ENCODE peak calls at places on chromosomes 1 and 21, in seven cellular contexts. W is CD8-positive, alpha-beta T cell; M is fibroblast of lung; H is kidney; B is HCT116; L is IMR-90; C is stomach. I is an unnamed sample.
A peak's percentile ranks its signal among the peaks of the same experiment; 100 is the strongest.

GRCh38 chr1:219771039-219771438 is 157.3 kb downstream of the SLC30A10 start:
- DNase-seq in W (no peak), M (peak; percentile 95), H (no peak), B (peak; percentile 77), L (peak; percentile 97), C (no peak), I (peak; percentile 100)

GRCh38 chr1:220776725-220777326 is 9.9 kb upstream of the MTARC1 start:
- DNase-seq in W (peak; percentile 34), M (peak; percentile 69), H (peak; percentile 91), B (peak; percentile 35), L (peak; percentile 62), C (peak; percentile 90), I (peak; percentile 41)

GRCh38 chr1:48082271-48082925 is 85.2 kb upstream of the TRABD2B start:
- DNase-seq in W (no peak), M (no peak), H (no peak), B (no peak), L (no peak), C (no peak), I (no peak)

GRCh38 chr1:107858323-107858722 is 106.7 kb downstream of the VAV3 start:
- DNase-seq in W (no peak), M (no peak), H (no peak), B (no peak), L (no peak), C (no peak), I (no peak)

GRCh38 chr1:21338568-21339401 is 48.5 kb upstream of the ECE1 start:
- DNase-seq in W (no peak), M (peak; percentile 97), H (no peak), B (no peak), L (peak; percentile 93), C (peak; percentile 89), I (no peak)

GRCh38 chr1:16032388-16033100 is 10.7 kb downstream of the CLCNKA start:
- DNase-seq in W (no peak), M (peak; percentile 79), H (peak; percentile 93), B (peak; percentile 85), L (peak; percentile 79), C (peak; percentile 88), I (peak; percentile 61)

GRCh38 chr1:155139895-155140629 is at the start of gene DPM3:
- DNase-seq in W (peak; percentile 80), M (peak; percentile 76), H (peak; percentile 96), B (peak; percentile 62), L (peak; percentile 72), C (peak; percentile 92), I (peak; percentile 63)

GRCh38 chr1:159951551-159951950 is 2.5 kb downstream of the SLAMF9 start:
- DNase-seq in W (no peak), M (no peak), H (no peak), B (no peak), L (no peak), C (peak; percentile 16), I (no peak)

GRCh38 chr1:8189931-8190483 is 127.9 kb upstream of the SLC45A1 start:
- DNase-seq in W (no peak), M (no peak), H (no peak), B (peak; percentile 91), L (peak; percentile 67), C (no peak), I (no peak)

GRCh38 chr21:44330698-44331097 is 8.5 kb downstream of the CFAP410 start:
- DNase-seq in W (no peak), M (no peak), H (no peak), B (no peak), L (no peak), C (no peak), I (no peak)
- TF ChIP-seq CTCF in W (no peak), M (no peak), H (no peak), B (no peak), L (no peak), C (no peak), I (no peak)

GRCh38 chr1:161017756-161018630 is 3.0 kb downstream of the F11R start:
- DNase-seq in W (no peak), M (no peak), H (no peak), B (no peak), L (no peak), C (no peak), I (peak; percentile 64)
- H3K4me3 ChIP-seq in W (no peak overlapping the region), M (no peak overlapping the region), H (peak overlapping the region; percentile 11), B (no peak overlapping the region), L (no peak overlapping the region), C (peak overlapping the region; percentile 64), I (peak overlapping the region; percentile 80)

GRCh38 chr21:42001781-42002180 is 8.4 kb downstream of the ZBTB21 start:
- DNase-seq in W (no peak), M (no peak), H (no peak), B (no peak), L (no peak), C (no peak), I (no peak)
- H3K36me3 ChIP-seq in W (peaks cover 14% of the 10 kb centered on the region), M (peaks cover 2% of the 10 kb centered on the region), H (peaks cover 11% of the 10 kb centered on the region), B (peaks cover 10% of the 10 kb centered on the region), L (peaks cover 20% of the 10 kb centered on the region), C (peaks cover 25% of the 10 kb centered on the region), I (peaks cover 2% of the 10 kb centered on the region)

DNA sequence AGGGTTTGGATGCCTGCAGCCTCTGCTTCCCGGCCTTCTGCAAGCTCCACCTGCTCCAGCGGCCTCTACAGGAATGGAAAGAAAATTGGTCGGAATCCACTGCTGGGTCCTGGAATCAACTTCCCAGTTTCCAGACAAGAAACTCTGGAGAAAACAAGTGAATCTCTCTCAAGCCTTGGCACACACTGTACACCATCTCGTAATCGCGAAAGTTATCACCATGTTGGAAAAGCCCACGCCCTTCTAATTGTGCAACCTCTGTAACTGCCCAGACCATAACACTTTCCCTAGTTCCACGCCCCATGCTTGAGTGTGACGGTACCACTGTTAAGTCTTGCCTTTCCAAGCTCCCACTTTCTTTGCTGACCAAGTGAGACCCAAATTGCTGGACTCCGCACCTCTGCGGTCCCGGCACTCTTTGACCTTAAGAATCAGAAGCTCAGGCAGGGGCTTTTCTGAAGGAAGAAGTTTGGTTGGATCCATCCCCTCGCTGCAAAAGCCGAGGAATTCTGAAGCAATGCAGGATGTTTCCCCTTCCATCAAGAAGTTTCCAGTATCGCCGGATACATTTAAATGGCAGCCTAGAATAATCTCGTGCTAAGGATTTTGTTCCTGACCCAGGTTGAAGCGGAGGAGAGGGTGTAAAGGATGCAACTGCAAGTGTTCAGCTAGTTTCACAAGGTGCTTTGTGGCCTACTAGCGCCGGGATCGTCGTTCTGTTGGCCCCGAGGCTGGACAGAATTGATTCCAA is 6.2 kb downstream of the NR5A2 start:
- DNase-seq in W (no peak), M (peak; percentile 48), H (no peak), B (no peak), L (no peak), C (no peak), I (no peak)
- TF ChIP-seq CTCF in W (no peak), M (no peak), H (no peak), B (no peak), L (no peak), C (no peak), I (no peak)

GRCh38 chr1:22619808-22620207 is 16.6 kb upstream of the C1QA start:
- DNase-seq in W (no peak), M (no peak), H (no peak), B (no peak), L (no peak), C (no peak), I (no peak)

GRCh38 chr1:22618056-22618455 is 18.4 kb upstream of the C1QA start:
- DNase-seq in W (no peak), M (no peak), H (no peak), B (no peak), L (no peak), C (no peak), I (no peak)

GRCh38 chr1:22625262-22625925 is 11.0 kb upstream of the C1QA start:
- DNase-seq in W (no peak), M (peak; percentile 4), H (no peak), B (no peak), L (no peak), C (no peak), I (no peak)

GRCh38 chr1:22619252-22619651 is 17.2 kb upstream of the C1QA start:
- DNase-seq in W (no peak), M (no peak), H (no peak), B (no peak), L (no peak), C (no peak), I (no peak)

GRCh38 chr1:22621761-22622160 is 14.7 kb upstream of the C1QA start:
- DNase-seq in W (no peak), M (no peak), H (no peak), B (no peak), L (no peak), C (no peak), I (no peak)
- H3K4me3 ChIP-seq in W (no peak overlapping the region), M (no peak overlapping the region), H (no peak overlapping the region), B (no peak overlapping the region), L (no peak overlapping the region), C (no peak overlapping the region), I (no peak overlapping the region)

DNA sequence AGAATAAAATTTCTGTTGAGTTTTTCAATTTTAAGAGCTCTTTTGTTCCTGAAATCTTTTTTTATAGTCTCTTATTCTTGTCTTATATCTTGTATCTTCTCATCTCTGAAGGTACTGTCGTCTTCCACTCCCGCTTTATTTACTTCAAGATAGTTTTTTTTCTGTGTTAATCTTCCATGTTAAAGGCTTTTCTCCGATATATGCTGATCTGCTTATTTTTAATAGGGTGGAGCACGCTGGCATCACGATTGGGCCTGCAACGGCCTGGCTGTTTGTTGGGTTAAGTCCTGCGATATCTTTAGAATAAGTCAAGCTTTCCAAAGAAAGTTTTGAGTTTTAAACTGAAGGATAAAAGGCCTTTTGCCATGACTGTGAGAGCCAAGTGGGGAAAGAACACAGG is 35.7 kb downstream of the MRPS6 start:
- DNase-seq in W (no peak), M (no peak), H (no peak), B (no peak), L (no peak), C (no peak), I (no peak)
- H3K36me3 ChIP-seq in W (no peaks in the 10 kb centered on the region), M (no peaks in the 10 kb centered on the region), H (no peaks in the 10 kb centered on the region), B (no peaks in the 10 kb centered on the region), L (no peaks in the 10 kb centered on the region), C (no peaks in the 10 kb centered on the region), I (no peaks in the 10 kb centered on the region)

GRCh38 chr1:51567653-51568052 is 48.6 kb upstream of the EPS15 start:
- DNase-seq in W (no peak), M (peak; percentile 84), H (no peak), B (no peak), L (peak; percentile 89), C (no peak), I (peak; percentile 54)

GRCh38 chr1:51569284-51570062 is 47.4 kb upstream of the OSBPL9 start:
- DNase-seq in W (no peak), M (peak; percentile 32), H (no peak), B (peak; percentile 82), L (peak; percentile 82), C (peak; percentile 40), I (peak; percentile 96)

GRCh38 chr1:51566260-51566659 is 47.2 kb upstream of the EPS15 start:
- DNase-seq in W (no peak), M (no peak), H (no peak), B (no peak), L (no peak), C (no peak), I (no peak)

GRCh38 chr1:51570063-51570720 is 46.7 kb upstream of the OSBPL9 start:
- DNase-seq in W (no peak), M (no peak), H (no peak), B (no peak), L (no peak), C (no peak), I (peak; percentile 45)

GRCh38 chr1:51568231-51568935 is 48.5 kb upstream of the OSBPL9 start:
- DNase-seq in W (no peak), M (no peak), H (no peak), B (no peak), L (no peak), C (no peak), I (no peak)
- TF ChIP-seq CTCF in W (no peak), M (no peak), H (no peak), B (no peak), L (no peak), C (no peak), I (no peak)

I was measured in bronchial epithelial cell.